ENCODE peak calls at places on chromosomes 13 and 19, in eight cellular contexts. One of them, this sample, is unnamed.
A peak's percentile ranks its signal among the peaks of the same experiment; 100 is the strongest.

GRCh38 chr13:27295096-27295495 is 24.5 kb downstream of the RASL11A start:
- DNase-seq in GM04504: no peak
- DNase-seq in activated CD4-positive, alpha-beta T cell treated with anti-CD3 and anti-CD28 coated beads for 24 hours: peak; percentile 7
- DNase-seq in stimulated activated CD8-positive, alpha-beta memory T cell treated with anti-CD3 and anti-CD28 coated beads, Interleukin-4, amount 100 ng/mL, for 24 hours: no peak
- DNase-seq in epithelial cell of proximal tubule: no peak
- DNase-seq in breast epithelium: no peak
- DNase-seq in kidney glomerular epithelial cell: no peak
- DNase-seq in NCI-H1436: no peak
- DNase-seq in this sample: no peak

GRCh38 chr19:7373862-7374261 is 25.1 kb downstream of the ARHGEF18 start:
- DNase-seq in GM04504: no peak
- DNase-seq in activated CD4-positive, alpha-beta T cell treated with anti-CD3 and anti-CD28 coated beads for 24 hours: no peak
- DNase-seq in stimulated activated CD8-positive, alpha-beta memory T cell treated with anti-CD3 and anti-CD28 coated beads, Interleukin-4, amount 100 ng/mL, for 24 hours: no peak
- DNase-seq in epithelial cell of proximal tubule: no peak
- DNase-seq in breast epithelium: no peak
- DNase-seq in kidney glomerular epithelial cell: no peak
- DNase-seq in NCI-H1436: no peak
- DNase-seq in this sample: no peak

GRCh38 chr13:28273919-28274318 is 135.6 kb downstream of the PAN3 start:
- DNase-seq in GM04504: no peak
- DNase-seq in activated CD4-positive, alpha-beta T cell treated with anti-CD3 and anti-CD28 coated beads for 24 hours: no peak
- DNase-seq in stimulated activated CD8-positive, alpha-beta memory T cell treated with anti-CD3 and anti-CD28 coated beads, Interleukin-4, amount 100 ng/mL, for 24 hours: no peak
- DNase-seq in epithelial cell of proximal tubule: no peak
- DNase-seq in breast epithelium: no peak
- DNase-seq in kidney glomerular epithelial cell: no peak
- DNase-seq in NCI-H1436: no peak
- DNase-seq in this sample: no peak

GRCh38 chr19:22545751-22546150 is 88.4 kb upstream of the ZNF492 start:
- DNase-seq in GM04504: no peak
- DNase-seq in activated CD4-positive, alpha-beta T cell treated with anti-CD3 and anti-CD28 coated beads for 24 hours: peak; percentile 30
- DNase-seq in stimulated activated CD8-positive, alpha-beta memory T cell treated with anti-CD3 and anti-CD28 coated beads, Interleukin-4, amount 100 ng/mL, for 24 hours: no peak
- DNase-seq in epithelial cell of proximal tubule: no peak
- DNase-seq in breast epithelium: peak; percentile 70
- DNase-seq in kidney glomerular epithelial cell: no peak
- DNase-seq in NCI-H1436: no peak
- DNase-seq in this sample: peak; percentile 30

GRCh38 chr13:111143875-111144540 is 28.9 kb downstream of the ARHGEF7 start:
- DNase-seq in GM04504: no peak
- DNase-seq in activated CD4-positive, alpha-beta T cell treated with anti-CD3 and anti-CD28 coated beads for 24 hours: no peak
- DNase-seq in stimulated activated CD8-positive, alpha-beta memory T cell treated with anti-CD3 and anti-CD28 coated beads, Interleukin-4, amount 100 ng/mL, for 24 hours: no peak
- DNase-seq in epithelial cell of proximal tubule: no peak
- DNase-seq in breast epithelium: no peak
- DNase-seq in kidney glomerular epithelial cell: no peak
- DNase-seq in NCI-H1436: no peak
- DNase-seq in this sample: no peak

GRCh38 chr19:46202426-46202825 is 27.1 kb upstream of the IGFL1 start:
- DNase-seq in GM04504: no peak
- DNase-seq in activated CD4-positive, alpha-beta T cell treated with anti-CD3 and anti-CD28 coated beads for 24 hours: no peak
- DNase-seq in stimulated activated CD8-positive, alpha-beta memory T cell treated with anti-CD3 and anti-CD28 coated beads, Interleukin-4, amount 100 ng/mL, for 24 hours: no peak
- DNase-seq in epithelial cell of proximal tubule: no peak
- DNase-seq in breast epithelium: no peak
- DNase-seq in kidney glomerular epithelial cell: no peak
- DNase-seq in NCI-H1436: no peak
- DNase-seq in this sample: no peak

GRCh38 chr19:50223439-50223716 is 20.0 kb downstream of the MYH14 start:
- DNase-seq in GM04504: no peak
- DNase-seq in activated CD4-positive, alpha-beta T cell treated with anti-CD3 and anti-CD28 coated beads for 24 hours: no peak
- DNase-seq in stimulated activated CD8-positive, alpha-beta memory T cell treated with anti-CD3 and anti-CD28 coated beads, Interleukin-4, amount 100 ng/mL, for 24 hours: no peak
- DNase-seq in epithelial cell of proximal tubule: no peak
- DNase-seq in breast epithelium: no peak
- DNase-seq in kidney glomerular epithelial cell: no peak
- DNase-seq in NCI-H1436: no peak
- DNase-seq in this sample: no peak

GRCh38 chr13:91767681-91768080 is 369.3 kb downstream of the GPC5 start:
- DNase-seq in GM04504: no peak
- DNase-seq in activated CD4-positive, alpha-beta T cell treated with anti-CD3 and anti-CD28 coated beads for 24 hours: no peak
- DNase-seq in stimulated activated CD8-positive, alpha-beta memory T cell treated with anti-CD3 and anti-CD28 coated beads, Interleukin-4, amount 100 ng/mL, for 24 hours: no peak
- DNase-seq in epithelial cell of proximal tubule: no peak
- DNase-seq in breast epithelium: no peak
- DNase-seq in kidney glomerular epithelial cell: no peak
- DNase-seq in NCI-H1436: no peak
- DNase-seq in this sample: no peak

GRCh38 chr19:10603873-10604459 is 16.9 kb upstream of the AP1M2 start:
- DNase-seq in GM04504: no peak
- DNase-seq in activated CD4-positive, alpha-beta T cell treated with anti-CD3 and anti-CD28 coated beads for 24 hours: no peak
- DNase-seq in stimulated activated CD8-positive, alpha-beta memory T cell treated with anti-CD3 and anti-CD28 coated beads, Interleukin-4, amount 100 ng/mL, for 24 hours: no peak
- DNase-seq in epithelial cell of proximal tubule: no peak
- DNase-seq in breast epithelium: no peak
- DNase-seq in kidney glomerular epithelial cell: no peak
- DNase-seq in NCI-H1436: no peak
- DNase-seq in this sample: no peak

GRCh38 chr19:7109678-7110289 is 40.3 kb downstream of the ZNF557 start:
- DNase-seq in GM04504: no peak
- DNase-seq in activated CD4-positive, alpha-beta T cell treated with anti-CD3 and anti-CD28 coated beads for 24 hours: no peak
- DNase-seq in stimulated activated CD8-positive, alpha-beta memory T cell treated with anti-CD3 and anti-CD28 coated beads, Interleukin-4, amount 100 ng/mL, for 24 hours: no peak
- DNase-seq in epithelial cell of proximal tubule: no peak
- DNase-seq in breast epithelium: no peak
- DNase-seq in kidney glomerular epithelial cell: no peak
- DNase-seq in NCI-H1436: no peak
- DNase-seq in this sample: no peak

GRCh38 chr19:18744019-18744418 is 47.1 kb downstream of the COMP start:
- DNase-seq in GM04504: no peak
- DNase-seq in activated CD4-positive, alpha-beta T cell treated with anti-CD3 and anti-CD28 coated beads for 24 hours: no peak
- DNase-seq in stimulated activated CD8-positive, alpha-beta memory T cell treated with anti-CD3 and anti-CD28 coated beads, Interleukin-4, amount 100 ng/mL, for 24 hours: no peak
- DNase-seq in epithelial cell of proximal tubule: no peak
- DNase-seq in breast epithelium: no peak
- DNase-seq in kidney glomerular epithelial cell: no peak
- DNase-seq in NCI-H1436: no peak
- DNase-seq in this sample: no peak

GRCh38 chr13:44155422-44156293 is 218.0 kb upstream of the SERP2 start:
- DNase-seq in GM04504: no peak
- DNase-seq in activated CD4-positive, alpha-beta T cell treated with anti-CD3 and anti-CD28 coated beads for 24 hours: no peak
- DNase-seq in stimulated activated CD8-positive, alpha-beta memory T cell treated with anti-CD3 and anti-CD28 coated beads, Interleukin-4, amount 100 ng/mL, for 24 hours: no peak
- DNase-seq in epithelial cell of proximal tubule: no peak
- DNase-seq in breast epithelium: peak; percentile 57
- DNase-seq in kidney glomerular epithelial cell: no peak
- DNase-seq in NCI-H1436: no peak
- DNase-seq in this sample: peak; percentile 62

This sample was measured in heart right ventricle.